ENCODE peak calls at places on chromosomes 12 and 14, in eight cellular contexts. J is activated CD8-positive, alpha-beta memory T cell treated with anti-CD3 and anti-CD28 coated beads for 48 hours; I is hypothalamus; N is GM23338; F is KG1; P is endothelial cell of umbilical vein; G is mammary epithelial cell; K is aorta. C is an unnamed sample.

GRCh38 chr12:10369557-10370150 is 20.2 kb downstream of the KLRK1 start:
- DNase-seq in F (no peak), N (no peak), J (no peak), P (no peak), I (no peak), K (no peak), G (no peak), C (no peak)

GRCh38 chr12:130873825-130874224 is 2.0 kb downstream of the RAN start:
- DNase-seq in P (no peak), G (no peak), I (no peak), K (no peak), F (no peak), J (no peak), N (no peak), C (no peak)

GRCh38 chr12:48817957-48818830 is at the start of gene CACNB3:
- DNase-seq in J (peak), K (peak), N (peak), F (no peak), I (no peak), P (peak), G (peak), C (no peak)

GRCh38 chr12:1838223-1838993 is 18.0 kb downstream of the LRTM2 start:
- DNase-seq in K (peak), G (no peak), F (no peak), N (no peak), P (no peak), I (no peak), J (no peak), C (no peak)

GRCh38 chr14:68365228-68365627 is 427.6 kb downstream of the ZFP36L1 start:
- DNase-seq in J (no peak), F (no peak), G (peak), P (peak), I (no peak), N (no peak), K (no peak), C (no peak)

GRCh38 chr12:58148405-58148804 is 207.0 kb downstream of the ATP23 start:
- DNase-seq in F (no peak), J (no peak), N (no peak), P (peak), G (peak), K (no peak), I (no peak), C (no peak)

GRCh38 chr14:75859746-75860145 is 122.0 kb downstream of the TGFB3 start:
- DNase-seq in I (no peak), G (no peak), K (no peak), N (no peak), J (no peak), P (no peak), F (no peak), C (no peak)

GRCh38 chr14:103880334-103880985 is 33.1 kb upstream of the PPP1R13B start:
- DNase-seq in G (peak), P (peak), N (no peak), K (peak), J (no peak), F (peak), I (no peak), C (peak)

GRCh38 chr14:101174980-101175606 is 271.6 kb upstream of the RTL1 start:
- DNase-seq in F (no peak), I (no peak), P (no peak), N (no peak), K (no peak), G (no peak), J (no peak), C (no peak)

GRCh38 chr12:62933871-62934798 is 815 bp downstream of the PPM1H start:
- DNase-seq in J (peak), I (peak), G (peak), F (no peak), N (peak), P (peak), K (peak), C (no peak)

GRCh38 chr14:65927871-65928270 is 515.3 kb downstream of the FUT8 start:
- DNase-seq in P (no peak), J (no peak), K (no peak), N (peak), I (no peak), F (no peak), G (no peak), C (no peak)

GRCh38 chr14:24879661-24880381 is 170.1 kb downstream of the STXBP6 start:
- DNase-seq in N (no peak), J (no peak), P (no peak), G (no peak), K (no peak), F (no peak), I (no peak), C (no peak)

GRCh38 chr12:109475993-109476806 is 900 bp downstream of the KCTD10 start:
- DNase-seq in F (no peak), J (no peak), G (no peak), I (no peak), K (no peak), N (peak), P (no peak), C (no peak)

GRCh38 chr14:98226411-98226810 is 1045.6 kb downstream of the BCL11B start:
- DNase-seq in G (no peak), K (no peak), J (no peak), P (no peak), F (no peak), I (no peak), N (no peak), C (no peak)

GRCh38 chr12:132116709-132117557 is 27.2 kb downstream of the DDX51 start:
- DNase-seq in K (no peak), F (no peak), I (no peak), N (no peak), P (no peak), G (no peak), J (no peak), C (no peak)

C was measured in GF-D8.